ENCODE peak calls at places on chromosomes 6 and 20, in nine cellular contexts. Z, Q, N, D, E, P, B, Y and O are unnamed samples.
A peak's percentile ranks its signal among the peaks of the same experiment; 100 is the strongest.

GRCh38 chr6:55678330-55679224 is 99.6 kb upstream of the HMGCLL1 start:
- DNase-seq in Y (no peak), P (no peak), E (no peak), Q (no peak), N (no peak), B (no peak), Z (no peak), D (no peak), O (peak; percentile 7)

GRCh38 chr20:41063442-41063841 is 34.8 kb downstream of the TOP1 start:
- DNase-seq in Z (peak; percentile 33), E (no peak), D (no peak), Y (no peak), P (no peak), Q (no peak), B (no peak), N (no peak), O (peak; percentile 32)

GRCh38 chr20:47648943-47649342 is 136.3 kb downstream of the SULF2 start:
- DNase-seq in N (peak; percentile 78), B (peak; percentile 54), Y (no peak), Q (no peak), E (no peak), P (no peak), Z (no peak), D (no peak), O (no peak)

GRCh38 chr6:20708367-20709124 is 174.3 kb downstream of the CDKAL1 start:
- DNase-seq in Z (peak; percentile 94), Q (no peak), E (no peak), D (no peak), N (no peak), Y (peak; percentile 50), B (no peak), P (peak; percentile 40), O (no peak)

GRCh38 chr6:137491478-137491877 is 2.7 kb downstream of the OLIG3 start:
- DNase-seq in Z (no peak), E (no peak), P (peak; percentile 14), B (no peak), Q (no peak), D (no peak), Y (no peak), N (no peak), O (no peak)

GRCh38 chr6:137171824-137172733 is 1.4 kb downstream of the IL22RA2 start:
- DNase-seq in E (no peak), Q (no peak), P (no peak), N (peak; percentile 32), Z (no peak), Y (no peak), B (no peak), D (no peak), O (no peak)

GRCh38 chr6:122438975-122439374 is 32.6 kb downstream of the SERINC1 start:
- DNase-seq in N (no peak), Z (no peak), B (no peak), D (no peak), Q (no peak), Y (no peak), P (no peak), E (no peak), O (no peak)

GRCh38 chr6:111604259-111605099 is 1.2 kb downstream of the TRAF3IP2 start:
- DNase-seq in B (no peak), Q (peak; percentile 91), N (peak; percentile 57), D (peak; percentile 90), Y (peak; percentile 80), Z (peak; percentile 86), P (peak; percentile 44), E (peak; percentile 51), O (peak; percentile 38)

GRCh38 chr6:37155394-37156312 is 14.3 kb upstream of the PIM1 start:
- DNase-seq in D (no peak), Q (no peak), Y (no peak), N (no peak), E (peak; percentile 26), B (no peak), Z (peak; percentile 62), P (no peak), O (no peak)

GRCh38 chr20:48733296-48733790 is 94.5 kb downstream of the PREX1 start:
- DNase-seq in Q (peak; percentile 19), P (no peak), N (peak; percentile 21), E (no peak), D (no peak), Y (no peak), Z (peak; percentile 62), B (no peak), O (peak; percentile 43)

GRCh38 chr6:135870722-135871121 is 19.2 kb downstream of the PDE7B start:
- DNase-seq in P (no peak), B (no peak), D (peak; percentile 41), N (no peak), E (no peak), Z (peak; percentile 64), Y (peak; percentile 22), Q (peak; percentile 77), O (peak; percentile 26)

GRCh38 chr6:33747823-33748222 is 1.1 kb upstream of the IP6K3 start:
- DNase-seq in N (no peak), Z (no peak), B (no peak), D (no peak), E (no peak), P (no peak), Q (no peak), Y (no peak), O (no peak)

GRCh38 chr20:54643761-54644160 is 168.4 kb downstream of the DOK5 start:
- DNase-seq in N (no peak), Q (peak; percentile 94), E (peak; percentile 51), Y (peak; percentile 17), B (no peak), D (no peak), Z (peak; percentile 94), P (no peak), O (no peak)

GRCh38 chr6:127515234-127515793 is 3.8 kb downstream of the MTCL3 start:
- DNase-seq in Q (peak; percentile 66), P (peak; percentile 73), D (no peak), Y (peak; percentile 2), N (peak; percentile 85), B (peak; percentile 43), Z (no peak), E (peak; percentile 44), O (peak; percentile 74)

GRCh38 chr6:119313937-119314893 is 35.3 kb downstream of the MAN1A1 start:
- DNase-seq in P (no peak), Q (no peak), E (no peak), Y (no peak), N (no peak), B (no peak), D (no peak), Z (no peak), O (no peak)

GRCh38 chr6:34359438-34360158 is 32.9 kb downstream of the NUDT3 start:
- DNase-seq in Y (peak; percentile 64), E (no peak), B (no peak), D (no peak), Q (peak; percentile 43), N (no peak), P (no peak), Z (peak; percentile 81), O (no peak)

GRCh38 chr20:51498765-51499540 is 43.6 kb downstream of the NFATC2 start:
- DNase-seq in Q (no peak), D (no peak), N (no peak), B (no peak), P (no peak), Y (no peak), E (no peak), Z (no peak), O (no peak)

GRCh38 chr6:111533087-111533784 is 50.2 kb upstream of the REV3L start:
- DNase-seq in N (no peak), Y (no peak), E (no peak), P (no peak), Z (no peak), D (no peak), B (no peak), Q (no peak), O (no peak)

GRCh38 chr6:100461273-100461919 is 3.3 kb downstream of the SIM1 start:
- DNase-seq in N (peak; percentile 74), Y (no peak), Q (peak; percentile 86), D (peak; percentile 68), P (peak; percentile 75), B (no peak), E (no peak), Z (peak; percentile 18), O (peak; percentile 59)

GRCh38 chr6:101818056-101818455 is 424.5 kb downstream of the GRIK2 start:
- DNase-seq in B (no peak), N (no peak), D (no peak), Y (no peak), Q (no peak), P (peak; percentile 7), Z (peak; percentile 65), E (no peak), O (no peak)

GRCh38 chr6:10837009-10837691 is 1.2 kb downstream of the MAK start:
- DNase-seq in Q (peak; percentile 47), P (peak; percentile 86), B (no peak), Z (peak; percentile 7), E (peak; percentile 12), D (peak; percentile 51), N (peak; percentile 65), Y (peak; percentile 10), O (peak; percentile 39)
- TF ChIP-seq EZH2 in Q (peak; percentile 91), P (no peak), B (no peak), Z (no peak), E (no peak), D (peak; percentile 36), N (no peak), Y (no peak), O (no peak)

GRCh38 chr6:16239090-16239797 is 857 bp downstream of the GMPR start:
- DNase-seq in P (peak; percentile 46), D (peak; percentile 91), Y (peak; percentile 14), Z (peak; percentile 30), B (no peak), N (peak; percentile 48), E (peak; percentile 47), Q (peak; percentile 65), O (peak; percentile 50)
- TF ChIP-seq EZH2 in P (peak; percentile 57), D (no peak), Y (no peak), Z (no peak), B (peak; percentile 81), N (no peak), E (no peak), Q (no peak), O (no peak)

GRCh38 chr6:67664942-67665341 is 970.1 kb upstream of the ADGRB3 start:
- DNase-seq in B (no peak), D (no peak), E (no peak), Z (no peak), Y (no peak), Q (no peak), P (no peak), N (no peak), O (no peak)
- TF ChIP-seq EZH2 in B (no peak), D (no peak), E (no peak), Z (no peak), Y (no peak), Q (no peak), P (no peak), N (no peak), O (no peak)

DNA sequence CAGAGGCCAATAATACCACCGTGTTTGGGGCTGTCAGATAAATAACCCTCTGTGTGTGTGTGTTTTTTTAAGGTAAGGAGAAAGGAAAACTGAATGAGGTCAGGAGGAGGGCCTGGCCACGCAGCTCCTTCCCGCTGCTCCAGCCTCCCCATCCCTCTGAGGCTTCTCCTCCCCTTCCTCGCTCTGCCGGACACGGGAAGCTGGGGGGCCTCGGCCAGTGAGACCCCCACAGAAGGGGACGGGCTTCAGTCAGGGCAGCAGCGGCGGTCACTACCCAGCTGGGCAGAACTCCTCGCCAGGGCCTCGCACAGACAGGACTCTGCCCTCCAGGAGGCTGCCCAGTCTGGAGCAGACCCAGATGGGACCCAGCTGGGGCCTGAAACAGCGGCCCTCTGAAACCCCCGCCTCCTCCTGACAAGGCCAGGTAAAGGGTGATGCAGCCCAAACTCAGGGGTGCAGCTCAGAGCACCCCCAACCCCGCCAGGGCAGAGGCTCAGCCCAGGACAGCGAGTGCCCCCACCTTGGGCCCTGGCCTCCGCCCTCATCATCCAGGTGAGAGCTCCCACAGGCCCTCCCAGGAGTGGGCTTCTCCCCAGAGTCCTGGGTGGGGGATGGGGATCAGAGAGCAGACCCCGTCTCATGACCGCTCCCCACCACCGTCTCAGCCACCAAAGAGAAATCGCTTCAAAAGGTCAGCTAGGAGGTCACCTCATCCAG is 2.3 kb downstream of the EEF1A2 start:
- DNase-seq in Q (no peak), N (no peak), D (no peak), B (no peak), Z (no peak), E (no peak), Y (no peak), P (no peak), O (no peak)
- TF ChIP-seq EZH2 in Q (no peak), N (no peak), D (no peak), B (no peak), Z (no peak), E (no peak), Y (no peak), P (no peak), O (no peak)